ENCODE peak calls at places on chromosomes 3 and 15, in seven cellular contexts. One of them, this sample, is unnamed.

GRCh38 chr3:88133711-88134263 is 16.0 kb upstream of the C3orf38 start:
- DNase-seq in SK-N-SH: no peak
- DNase-seq in PC-3: no peak
- DNase-seq in GM23248: no peak
- DNase-seq in GM23338: no peak
- DNase-seq in hepatocyte: no peak
- DNase-seq in HCT116: no peak
- DNase-seq in this sample: no peak

GRCh38 chr3:52231502-52232278 is 6.2 kb upstream of the TLR9 start:
- DNase-seq in SK-N-SH: peak; percentile 90
- DNase-seq in PC-3: peak; percentile 77
- DNase-seq in GM23248: peak; percentile 75
- DNase-seq in GM23338: peak; percentile 81
- DNase-seq in hepatocyte: peak; percentile 80
- DNase-seq in HCT116: no peak
- DNase-seq in this sample: peak; percentile 80

GRCh38 chr3:141012571-141012970 is 38.6 kb upstream of the SPSB4 start:
- DNase-seq in SK-N-SH: no peak
- DNase-seq in PC-3: no peak
- DNase-seq in GM23248: no peak
- DNase-seq in GM23338: peak; percentile 47
- DNase-seq in hepatocyte: no peak
- DNase-seq in HCT116: no peak
- DNase-seq in this sample: no peak

GRCh38 chr3:117846238-117846637 is 1136.7 kb downstream of the TUSC7 start:
- DNase-seq in SK-N-SH: no peak
- DNase-seq in PC-3: no peak
- DNase-seq in GM23248: no peak
- DNase-seq in GM23338: no peak
- DNase-seq in hepatocyte: no peak
- DNase-seq in HCT116: no peak
- DNase-seq in this sample: no peak

GRCh38 chr15:61974759-61975158 is 85.5 kb downstream of the VPS13C start:
- DNase-seq in SK-N-SH: no peak
- DNase-seq in PC-3: peak; percentile 48
- DNase-seq in GM23248: peak; percentile 12
- DNase-seq in GM23338: no peak
- DNase-seq in hepatocyte: no peak
- DNase-seq in HCT116: peak; percentile 8
- DNase-seq in this sample: no peak

GRCh38 chr15:39204031-39204430 is 376.8 kb upstream of the THBS1 start:
- DNase-seq in SK-N-SH: no peak
- DNase-seq in PC-3: peak; percentile 37
- DNase-seq in GM23248: peak; percentile 75
- DNase-seq in GM23338: no peak
- DNase-seq in hepatocyte: no peak
- DNase-seq in HCT116: no peak
- DNase-seq in this sample: no peak

GRCh38 chr15:66404532-66404931 is 17.8 kb downstream of the MAP2K1 start:
- DNase-seq in SK-N-SH: no peak
- DNase-seq in PC-3: no peak
- DNase-seq in GM23248: no peak
- DNase-seq in GM23338: peak; percentile 95
- DNase-seq in hepatocyte: no peak
- DNase-seq in HCT116: no peak
- DNase-seq in this sample: no peak

GRCh38 chr3:50237754-50238548 is 1.9 kb downstream of the GNAI2 start:
- DNase-seq in SK-N-SH: peak; percentile 85
- DNase-seq in PC-3: peak; percentile 89
- DNase-seq in GM23248: peak; percentile 95
- DNase-seq in GM23338: peak; percentile 84
- DNase-seq in hepatocyte: peak; percentile 87
- DNase-seq in HCT116: no peak
- DNase-seq in this sample: peak; percentile 90

GRCh38 chr3:12229144-12229871 is 59.6 kb upstream of the PPARG start:
- DNase-seq in SK-N-SH: no peak
- DNase-seq in PC-3: no peak
- DNase-seq in GM23248: no peak
- DNase-seq in GM23338: no peak
- DNase-seq in hepatocyte: no peak
- DNase-seq in HCT116: no peak
- DNase-seq in this sample: no peak

GRCh38 chr3:195001961-195002861 is 268.7 kb downstream of the XXYLT1 start:
- DNase-seq in SK-N-SH: peak; percentile 75
- DNase-seq in PC-3: peak; percentile 87
- DNase-seq in GM23248: peak; percentile 45
- DNase-seq in GM23338: peak; percentile 79
- DNase-seq in hepatocyte: peak; percentile 77
- DNase-seq in HCT116: peak; percentile 37
- DNase-seq in this sample: peak; percentile 58

GRCh38 chr15:83287541-83288027 is 3.1 kb upstream of the BNC1 start:
- DNase-seq in SK-N-SH: no peak
- DNase-seq in PC-3: peak; percentile 96
- DNase-seq in GM23248: peak; percentile 95
- DNase-seq in GM23338: no peak
- DNase-seq in hepatocyte: no peak
- DNase-seq in HCT116: no peak
- DNase-seq in this sample: no peak

GRCh38 chr15:49664706-49665105 is 43.9 kb downstream of the DTWD1 start:
- DNase-seq in SK-N-SH: no peak
- DNase-seq in PC-3: no peak
- DNase-seq in GM23248: no peak
- DNase-seq in GM23338: no peak
- DNase-seq in hepatocyte: no peak
- DNase-seq in HCT116: no peak
- DNase-seq in this sample: no peak

GRCh38 chr3:29759443-29760033 is 478.7 kb downstream of the RBMS3 start:
- DNase-seq in SK-N-SH: peak; percentile 10
- DNase-seq in PC-3: peak; percentile 32
- DNase-seq in GM23248: peak; percentile 70
- DNase-seq in GM23338: no peak
- DNase-seq in hepatocyte: peak; percentile 8
- DNase-seq in HCT116: no peak
- DNase-seq in this sample: no peak

GRCh38 chr3:50172615-50173220 is 17.6 kb downstream of the SEMA3F start:
- DNase-seq in SK-N-SH: no peak
- DNase-seq in PC-3: no peak
- DNase-seq in GM23248: no peak
- DNase-seq in GM23338: no peak
- DNase-seq in hepatocyte: no peak
- DNase-seq in HCT116: no peak
- DNase-seq in this sample: no peak

GRCh38 chr3:44509393-44509921 is 32.0 kb upstream of the ZNF445 start:
- DNase-seq in SK-N-SH: peak; percentile 30
- DNase-seq in PC-3: no peak
- DNase-seq in GM23248: peak; percentile 25
- DNase-seq in GM23338: no peak
- DNase-seq in hepatocyte: peak; percentile 10
- DNase-seq in HCT116: no peak
- DNase-seq in this sample: no peak

GRCh38 chr15:39453500-39454073 is 127.3 kb upstream of the THBS1 start:
- DNase-seq in SK-N-SH: no peak
- DNase-seq in PC-3: no peak
- DNase-seq in GM23248: no peak
- DNase-seq in GM23338: no peak
- DNase-seq in hepatocyte: no peak
- DNase-seq in HCT116: no peak
- DNase-seq in this sample: no peak

DNA sequence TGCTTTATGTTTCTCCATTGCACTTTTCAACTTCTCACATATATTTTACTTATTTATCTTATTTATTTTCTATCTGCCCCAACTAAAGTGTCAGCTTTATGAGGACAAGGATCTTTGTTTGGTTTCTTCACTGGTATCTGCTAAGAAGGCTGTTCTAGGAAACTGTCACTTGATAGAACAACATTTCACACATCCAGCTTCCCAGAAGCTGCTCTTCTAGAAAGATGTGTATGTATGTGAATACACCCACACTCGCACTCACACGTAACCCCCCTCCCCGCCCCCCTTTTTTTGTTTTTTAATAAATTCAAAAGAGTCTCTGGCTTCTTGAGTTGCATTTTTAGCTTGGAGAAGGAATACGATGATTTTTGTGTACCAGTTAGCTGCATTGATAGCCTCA is 143.1 kb downstream of the AKAP13 start:
- DNase-seq in SK-N-SH: no peak
- DNase-seq in PC-3: no peak
- DNase-seq in GM23248: no peak
- DNase-seq in GM23338: no peak
- DNase-seq in hepatocyte: no peak
- DNase-seq in HCT116: no peak
- DNase-seq in this sample: no peak
- H3K9me2 ChIP-seq in SK-N-SH: no peaks in the 10 kb centered on the region
- H3K9me2 ChIP-seq in PC-3: no peaks in the 10 kb centered on the region
- H3K9me2 ChIP-seq in GM23248: no peaks in the 10 kb centered on the region
- H3K9me2 ChIP-seq in GM23338: no peaks in the 10 kb centered on the region
- H3K9me2 ChIP-seq in hepatocyte: no peaks in the 10 kb centered on the region
- H3K9me2 ChIP-seq in HCT116: no peaks in the 10 kb centered on the region
- H3K9me2 ChIP-seq in this sample: no peaks in the 10 kb centered on the region

GRCh38 chr3:71565976-71566375 is 17.6 kb downstream of the FOXP1 start:
- DNase-seq in SK-N-SH: no peak
- DNase-seq in PC-3: no peak
- DNase-seq in GM23248: no peak
- DNase-seq in GM23338: no peak
- DNase-seq in hepatocyte: no peak
- DNase-seq in HCT116: no peak
- DNase-seq in this sample: no peak

GRCh38 chr3:71563827-71564226 is 19.7 kb downstream of the FOXP1 start:
- DNase-seq in SK-N-SH: no peak
- DNase-seq in PC-3: no peak
- DNase-seq in GM23248: no peak
- DNase-seq in GM23338: no peak
- DNase-seq in hepatocyte: no peak
- DNase-seq in HCT116: no peak
- DNase-seq in this sample: peak; percentile 94

GRCh38 chr3:71565326-71565725 is 18.2 kb downstream of the FOXP1 start:
- DNase-seq in SK-N-SH: no peak
- DNase-seq in PC-3: no peak
- DNase-seq in GM23248: no peak
- DNase-seq in GM23338: no peak
- DNase-seq in hepatocyte: no peak
- DNase-seq in HCT116: no peak
- DNase-seq in this sample: peak; percentile 68

GRCh38 chr3:71562938-71563337 is 20.6 kb downstream of the FOXP1 start:
- DNase-seq in SK-N-SH: no peak
- DNase-seq in PC-3: no peak
- DNase-seq in GM23248: no peak
- DNase-seq in GM23338: no peak
- DNase-seq in hepatocyte: no peak
- DNase-seq in HCT116: no peak
- DNase-seq in this sample: no peak

GRCh38 chr3:71564361-71564760 is 19.2 kb downstream of the FOXP1 start:
- DNase-seq in SK-N-SH: no peak
- DNase-seq in PC-3: no peak
- DNase-seq in GM23248: peak; percentile 57
- DNase-seq in GM23338: no peak
- DNase-seq in hepatocyte: no peak
- DNase-seq in HCT116: no peak
- DNase-seq in this sample: peak; percentile 85
- H3K9me2 ChIP-seq in SK-N-SH: no peaks in the 10 kb centered on the region
- H3K9me2 ChIP-seq in PC-3: no peaks in the 10 kb centered on the region
- H3K9me2 ChIP-seq in GM23248: no peaks in the 10 kb centered on the region
- H3K9me2 ChIP-seq in GM23338: peaks cover 3% of the 10 kb centered on the region
- H3K9me2 ChIP-seq in hepatocyte: no peaks in the 10 kb centered on the region
- H3K9me2 ChIP-seq in HCT116: no peaks in the 10 kb centered on the region
- H3K9me2 ChIP-seq in this sample: no peaks in the 10 kb centered on the region

DNA sequence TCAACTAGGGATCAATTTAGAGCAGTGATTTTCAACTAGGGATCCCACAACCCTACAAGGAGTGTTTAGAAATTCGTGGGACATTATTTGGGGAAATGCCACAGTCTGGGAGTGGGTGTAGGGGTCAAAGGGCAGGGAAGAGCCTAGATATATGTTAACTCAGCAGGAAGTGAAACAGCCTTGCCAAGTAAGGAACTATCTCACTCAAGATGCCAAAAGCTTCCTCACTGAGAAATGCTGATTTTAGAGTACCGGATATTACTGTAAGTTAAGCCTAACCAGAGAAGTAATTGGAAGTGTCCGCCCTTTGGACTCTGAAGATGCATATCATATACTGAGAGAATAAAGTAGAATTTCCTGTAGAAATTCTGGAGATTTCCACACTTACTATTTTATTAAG is 158.6 kb downstream of the BBX start:
- DNase-seq in SK-N-SH: no peak
- DNase-seq in PC-3: no peak
- DNase-seq in GM23248: no peak
- DNase-seq in GM23338: no peak
- DNase-seq in hepatocyte: no peak
- DNase-seq in HCT116: no peak
- DNase-seq in this sample: no peak
- H3K9me2 ChIP-seq in SK-N-SH: no peaks in the 10 kb centered on the region
- H3K9me2 ChIP-seq in PC-3: no peaks in the 10 kb centered on the region
- H3K9me2 ChIP-seq in GM23248: no peaks in the 10 kb centered on the region
- H3K9me2 ChIP-seq in GM23338: no peaks in the 10 kb centered on the region
- H3K9me2 ChIP-seq in hepatocyte: no peaks in the 10 kb centered on the region
- H3K9me2 ChIP-seq in HCT116: no peaks in the 10 kb centered on the region
- H3K9me2 ChIP-seq in this sample: no peaks in the 10 kb centered on the region

DNA sequence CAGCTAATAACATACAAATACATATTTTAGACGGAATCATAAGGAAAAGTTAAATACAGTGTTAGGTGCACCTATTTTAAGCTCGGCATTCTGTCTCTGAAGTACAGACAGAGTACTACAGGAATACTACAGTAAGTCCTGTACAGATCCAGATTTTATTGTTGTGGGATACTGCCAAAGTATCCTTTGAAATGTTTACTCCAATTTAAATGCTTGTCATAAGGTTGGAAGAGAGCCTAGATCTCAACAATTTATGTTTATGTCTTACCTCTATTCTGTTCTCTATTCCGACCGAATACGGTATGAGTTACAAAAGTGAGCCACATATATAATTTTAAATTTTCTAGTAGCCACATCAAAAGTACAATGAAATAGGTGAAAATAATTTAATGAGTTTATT is 25.3 kb downstream of the PLD1 start:
- DNase-seq in SK-N-SH: no peak
- DNase-seq in PC-3: peak; percentile 40
- DNase-seq in GM23248: no peak
- DNase-seq in GM23338: no peak
- DNase-seq in hepatocyte: no peak
- DNase-seq in HCT116: no peak
- DNase-seq in this sample: no peak
- H3K9me2 ChIP-seq in SK-N-SH: no peaks in the 10 kb centered on the region
- H3K9me2 ChIP-seq in PC-3: no peaks in the 10 kb centered on the region
- H3K9me2 ChIP-seq in GM23248: no peaks in the 10 kb centered on the region
- H3K9me2 ChIP-seq in GM23338: no peaks in the 10 kb centered on the region
- H3K9me2 ChIP-seq in hepatocyte: no peaks in the 10 kb centered on the region
- H3K9me2 ChIP-seq in HCT116: no peaks in the 10 kb centered on the region
- H3K9me2 ChIP-seq in this sample: no peaks in the 10 kb centered on the region

DNA sequence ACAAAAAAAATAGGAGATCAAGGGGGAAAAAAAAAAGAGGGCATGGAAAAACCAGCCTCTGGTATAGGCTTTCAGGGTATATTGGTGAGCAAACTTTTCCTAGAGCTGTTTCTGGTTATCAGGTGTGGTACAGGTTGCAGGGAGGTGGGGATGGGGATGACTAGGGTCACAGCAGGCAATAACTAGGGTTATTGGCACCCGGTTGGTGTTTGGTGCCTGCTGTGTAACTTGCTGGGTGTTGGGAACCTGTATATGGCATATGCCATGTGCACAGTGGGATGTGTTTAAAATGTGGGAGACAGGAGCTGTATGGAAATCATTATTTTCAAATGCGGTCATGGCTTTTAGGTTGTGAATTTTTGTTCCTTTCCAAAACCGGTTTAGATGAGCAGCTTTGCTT is 119.2 kb downstream of the PTPRG start:
- DNase-seq in SK-N-SH: no peak
- DNase-seq in PC-3: no peak
- DNase-seq in GM23248: no peak
- DNase-seq in GM23338: no peak
- DNase-seq in hepatocyte: no peak
- DNase-seq in HCT116: no peak
- DNase-seq in this sample: no peak
- H3K9me2 ChIP-seq in SK-N-SH: no peaks in the 10 kb centered on the region
- H3K9me2 ChIP-seq in PC-3: no peaks in the 10 kb centered on the region
- H3K9me2 ChIP-seq in GM23248: no peaks in the 10 kb centered on the region
- H3K9me2 ChIP-seq in GM23338: no peaks in the 10 kb centered on the region
- H3K9me2 ChIP-seq in hepatocyte: no peaks in the 10 kb centered on the region
- H3K9me2 ChIP-seq in HCT116: no peaks in the 10 kb centered on the region
- H3K9me2 ChIP-seq in this sample: no peaks in the 10 kb centered on the region

This sample was measured in OCI-LY7.